ENCODE peak calls at places on chromosomes 11 and 22, in nine cellular contexts. R is GM20000, W is tibial artery, U is H9, K is ovary, I is cardiac muscle cell, V is omental fat pad, D is HFFc6, E is astrocyte of the spinal cord. Y is an unnamed sample.

GRCh38 chr22:24230911-24231656 is 13.8 kb downstream of the GGT5 start:
- DNase-seq in R (peak), W (peak), U (peak), K (no peak), I (no peak), V (no peak), D (no peak), E (no peak), Y (peak)

GRCh38 chr11:67160045-67160444 is 41.0 kb downstream of the KDM2A start:
- DNase-seq in R (no peak), W (no peak), U (no peak), K (no peak), I (no peak), V (no peak), D (no peak), E (no peak), Y (no peak)

GRCh38 chr11:26626346-26626745 is 54.3 kb upstream of the MUC15 start:
- DNase-seq in R (no peak), W (no peak), U (no peak), K (no peak), I (peak), V (no peak), D (no peak), E (peak), Y (no peak)

GRCh38 chr11:33701831-33702230 is 1.2 kb upstream of the C11orf91 start:
- DNase-seq in R (no peak), W (no peak), U (no peak), K (no peak), I (peak), V (no peak), D (peak), E (peak), Y (no peak)

GRCh38 chr11:74570266-74571061 is 21.9 kb upstream of the POLD3 start:
- DNase-seq in R (peak), W (no peak), U (peak), K (peak), I (peak), V (no peak), D (peak), E (peak), Y (peak)

GRCh38 chr11:36037031-36037430 is 93.2 kb downstream of the LDLRAD3 start:
- DNase-seq in R (no peak), W (no peak), U (no peak), K (peak), I (peak), V (no peak), D (peak), E (peak), Y (no peak)

GRCh38 chr22:30246962-30247376 is 410 bp upstream of the LIF start:
- DNase-seq in R (no peak), W (no peak), U (no peak), K (no peak), I (no peak), V (no peak), D (no peak), E (no peak), Y (no peak)

GRCh38 chr11:65853249-65853979 is 4.6 kb downstream of the CFL1 start:
- DNase-seq in R (no peak), W (peak), U (peak), K (no peak), I (no peak), V (no peak), D (no peak), E (no peak), Y (no peak)

GRCh38 chr11:134539285-134539684 is 127.2 kb upstream of the B3GAT1 start:
- DNase-seq in R (no peak), W (peak), U (no peak), K (no peak), I (no peak), V (no peak), D (no peak), E (no peak), Y (no peak)

GRCh38 chr11:10307022-10307410 is 2.1 kb downstream of the ADM start:
- DNase-seq in R (no peak), W (no peak), U (no peak), K (no peak), I (no peak), V (no peak), D (no peak), E (peak), Y (peak)

GRCh38 chr11:315051-315481 is 1.2 kb downstream of the IFITM1 start:
- DNase-seq in R (no peak), W (no peak), U (no peak), K (no peak), I (no peak), V (no peak), D (no peak), E (no peak), Y (no peak)

GRCh38 chr11:75200051-75200450 is 40.5 kb upstream of the TPBGL start:
- DNase-seq in R (no peak), W (peak), U (no peak), K (peak), I (no peak), V (no peak), D (no peak), E (no peak), Y (no peak)

GRCh38 chr22:23539135-23539838 is 40.8 kb downstream of the IGLL1 start:
- DNase-seq in R (peak), W (peak), U (peak), K (peak), I (peak), V (peak), D (peak), E (peak), Y (peak)

GRCh38 chr11:79466411-79466810 is 25.6 kb upstream of the TENM4 start:
- DNase-seq in R (no peak), W (no peak), U (no peak), K (no peak), I (peak), V (no peak), D (peak), E (peak), Y (no peak)

GRCh38 chr22:44158766-44159165 is 22.0 kb upstream of the PARVG start:
- DNase-seq in R (no peak), W (no peak), U (no peak), K (no peak), I (no peak), V (no peak), D (no peak), E (no peak), Y (no peak)

GRCh38 chr11:91104237-91104636 is 881.4 kb upstream of the CHORDC1 start:
- DNase-seq in R (no peak), W (no peak), U (no peak), K (no peak), I (peak), V (no peak), D (no peak), E (peak), Y (no peak)

GRCh38 chr22:37428649-37429586 is 1.6 kb upstream of the ELFN2 start:
- DNase-seq in R (peak), W (no peak), U (peak), K (no peak), I (peak), V (no peak), D (no peak), E (peak), Y (peak)

GRCh38 chr22:36191106-36191836 is 10.3 kb downstream of the APOL4 start:
- DNase-seq in R (no peak), W (peak), U (no peak), K (peak), I (peak), V (no peak), D (peak), E (peak), Y (no peak)

GRCh38 chr22:30873086-30873650 is 95.4 kb downstream of the MORC2 start:
- DNase-seq in R (no peak), W (peak), U (peak), K (no peak), I (no peak), V (no peak), D (no peak), E (no peak), Y (no peak)

GRCh38 chr11:22659783-22660182 is 6.6 kb upstream of the GAS2 start:
- DNase-seq in R (no peak), W (no peak), U (no peak), K (no peak), I (no peak), V (no peak), D (no peak), E (no peak), Y (no peak)

GRCh38 chr11:17244046-17244445 is 32.5 kb upstream of the NUCB2 start:
- DNase-seq in R (peak), W (no peak), U (no peak), K (no peak), I (no peak), V (no peak), D (no peak), E (no peak), Y (peak)

GRCh38 chr22:36327922-36328551 is 59.7 kb downstream of the MYH9 start:
- DNase-seq in R (no peak), W (peak), U (no peak), K (no peak), I (peak), V (no peak), D (no peak), E (peak), Y (no peak)

GRCh38 chr22:42270178-42270511 is 308 bp downstream of the TCF20 start:
- DNase-seq in R (no peak), W (no peak), U (no peak), K (no peak), I (no peak), V (no peak), D (no peak), E (no peak), Y (no peak)

GRCh38 chr11:1153951-1154487 is 3.7 kb upstream of the MUC5AC start:
- DNase-seq in R (peak), W (peak), U (peak), K (no peak), I (peak), V (peak), D (peak), E (peak), Y (no peak)

GRCh38 chr11:100776212-100776896 is 89.3 kb downstream of the ARHGAP42 start:
- DNase-seq in R (no peak), W (no peak), U (no peak), K (no peak), I (peak), V (no peak), D (peak), E (peak), Y (no peak)

GRCh38 chr11:66607126-66607834 is 9.2 kb upstream of the RBM14 start:
- DNase-seq in R (no peak), W (peak), U (no peak), K (peak), I (peak), V (peak), D (peak), E (peak), Y (no peak)

GRCh38 chr22:35455529-35455928 is 55.6 kb downstream of the MCM5 start:
- DNase-seq in R (no peak), W (no peak), U (no peak), K (no peak), I (no peak), V (no peak), D (no peak), E (no peak), Y (no peak)

GRCh38 chr11:58024601-58025091 is 965 bp downstream of the OR9Q1 start:
- DNase-seq in R (no peak), W (peak), U (no peak), K (no peak), I (peak), V (no peak), D (peak), E (peak), Y (no peak)

GRCh38 chr11:132621976-132622375 is 910.3 kb downstream of the OPCML start:
- DNase-seq in R (no peak), W (no peak), U (no peak), K (no peak), I (no peak), V (no peak), D (no peak), E (peak), Y (no peak)

DNA sequence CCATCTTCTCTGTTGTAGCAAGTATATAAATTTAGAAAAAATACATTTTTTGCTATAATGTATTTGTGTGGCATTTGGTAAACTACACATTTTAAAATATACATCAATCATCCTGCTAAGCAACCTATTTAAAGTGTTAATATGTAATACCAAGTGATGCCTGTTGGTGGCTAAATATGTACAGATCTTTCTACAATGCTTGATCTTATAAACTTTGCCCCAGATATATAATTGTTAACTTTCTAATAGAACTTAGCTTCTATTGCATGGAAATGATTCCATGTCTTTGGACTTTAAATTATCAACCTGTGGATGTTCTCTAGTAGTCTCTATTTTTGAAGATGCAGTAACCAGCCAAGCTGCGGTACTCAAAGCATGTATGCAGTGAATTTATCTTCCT is 1260.4 kb upstream of the RAG2 start:
- DNase-seq in R (no peak), W (no peak), U (no peak), K (no peak), I (peak), V (no peak), D (no peak), E (no peak), Y (no peak)
- TF ChIP-seq CTCF in R (no peak), W (no peak), U (peak), K (no peak), I (peak), V (no peak), D (peak), E (peak), Y (no peak)

GRCh38 chr22:48488611-48489456 is 1338.8 kb downstream of the BRD1 start:
- DNase-seq in R (no peak), W (peak), U (peak), K (no peak), I (no peak), V (no peak), D (no peak), E (no peak), Y (peak)

GRCh38 chr22:48491451-48491941 is 1336.2 kb downstream of the BRD1 start:
- DNase-seq in R (peak), W (peak), U (peak), K (no peak), I (no peak), V (no peak), D (no peak), E (no peak), Y (no peak)

GRCh38 chr22:48488149-48488551 is 1339.5 kb downstream of the BRD1 start:
- DNase-seq in R (no peak), W (peak), U (peak), K (no peak), I (no peak), V (no peak), D (no peak), E (no peak), Y (no peak)

GRCh38 chr22:48490513-48491411 is 1336.9 kb downstream of the BRD1 start:
- DNase-seq in R (peak), W (peak), U (peak), K (no peak), I (no peak), V (no peak), D (no peak), E (no peak), Y (peak)

DNA sequence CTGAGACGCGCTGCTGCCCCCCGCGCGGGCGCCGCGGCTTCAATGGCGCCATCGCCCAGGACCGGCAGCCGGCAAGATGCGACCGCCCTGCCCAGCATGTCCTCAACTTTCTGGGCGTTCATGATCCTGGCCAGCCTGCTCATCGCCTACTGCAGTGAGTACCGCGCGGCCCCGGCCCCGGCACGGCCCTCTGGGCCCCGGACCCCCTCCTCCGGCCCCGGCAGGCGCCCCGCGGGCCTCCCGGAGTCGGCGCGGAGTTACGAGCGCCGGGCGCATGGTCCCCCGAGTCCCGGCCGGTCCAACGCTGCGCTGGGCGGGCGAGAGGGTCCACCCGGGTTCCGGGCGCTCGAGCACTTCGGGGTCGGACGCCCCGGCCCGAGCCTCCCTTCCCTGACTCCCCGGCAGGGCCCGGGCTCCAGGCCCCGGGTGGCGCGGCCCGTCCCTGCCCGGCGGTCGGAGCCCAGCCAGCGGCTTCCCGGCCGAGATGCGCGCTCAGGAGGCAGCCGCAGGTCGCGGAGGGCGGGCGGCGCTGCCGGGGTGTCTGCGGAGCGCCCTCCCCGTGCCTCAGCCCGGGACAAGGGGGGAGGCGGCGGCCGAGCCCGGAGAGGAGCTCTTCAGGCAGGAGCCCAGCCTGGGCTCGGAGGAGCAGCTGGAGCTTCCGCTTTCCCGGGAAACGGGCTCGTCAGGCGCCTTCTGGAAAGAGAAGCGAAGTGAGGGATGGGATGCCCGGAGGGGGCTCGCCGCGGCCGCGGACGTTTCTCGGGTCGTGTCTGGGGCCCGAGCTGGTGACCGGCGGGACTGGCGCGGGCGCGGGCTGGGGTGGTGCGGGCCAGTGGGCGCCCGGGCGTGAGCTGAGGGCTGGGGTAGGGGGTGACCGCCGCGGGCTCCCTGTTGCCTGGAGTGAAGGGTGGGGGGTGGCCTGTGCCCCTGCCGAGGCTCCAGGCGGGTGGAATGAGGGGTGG is 1337.8 kb downstream of the BRD1 start:
- DNase-seq in R (peak), W (peak), U (peak), K (no peak), I (peak), V (no peak), D (no peak), E (peak), Y (no peak)
- TF ChIP-seq CTCF in R (no peak), W (no peak), U (no peak), K (no peak), I (no peak), V (no peak), D (no peak), E (no peak), Y (no peak)

GRCh38 chr11:8209208-8209807 is 40.5 kb upstream of the RIC3 start:
- DNase-seq in R (peak), W (no peak), U (peak), K (no peak), I (no peak), V (no peak), D (no peak), E (no peak), Y (no peak)
- TF ChIP-seq CTCF in R (peak), W (no peak), U (peak), K (no peak), I (peak), V (no peak), D (peak), E (peak), Y (peak)

DNA sequence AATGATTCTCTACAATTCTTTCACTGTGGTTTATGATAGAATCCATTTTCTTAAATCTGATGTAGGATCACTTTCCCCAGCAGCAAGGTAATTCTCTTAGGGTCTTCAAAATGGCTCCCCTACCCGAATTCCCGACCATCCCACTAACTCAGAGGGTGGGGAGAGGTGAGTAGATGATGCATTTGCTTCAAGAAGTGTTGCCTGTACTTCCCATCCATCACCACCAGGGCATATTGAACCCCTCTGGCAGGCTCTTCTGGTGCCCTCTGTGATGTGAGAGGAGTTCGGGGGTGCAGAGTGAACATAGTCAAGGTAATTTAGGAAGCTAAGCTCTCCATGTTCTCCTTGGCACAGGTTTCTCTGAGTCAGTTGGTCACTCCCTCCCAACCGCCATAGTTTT is 52.3 kb downstream of the ZNRF3 start:
- DNase-seq in R (no peak), W (no peak), U (no peak), K (no peak), I (no peak), V (no peak), D (no peak), E (no peak), Y (no peak)
- TF ChIP-seq CTCF in R (no peak), W (no peak), U (peak), K (no peak), I (peak), V (no peak), D (peak), E (peak), Y (no peak)

GRCh38 chr22:46366801-46367706 is 31.5 kb downstream of the TRMU start:
- DNase-seq in R (no peak), W (no peak), U (no peak), K (no peak), I (no peak), V (no peak), D (no peak), E (no peak), Y (no peak)
- TF ChIP-seq CTCF in R (no peak), W (no peak), U (no peak), K (no peak), I (no peak), V (no peak), D (no peak), E (no peak), Y (no peak)

DNA sequence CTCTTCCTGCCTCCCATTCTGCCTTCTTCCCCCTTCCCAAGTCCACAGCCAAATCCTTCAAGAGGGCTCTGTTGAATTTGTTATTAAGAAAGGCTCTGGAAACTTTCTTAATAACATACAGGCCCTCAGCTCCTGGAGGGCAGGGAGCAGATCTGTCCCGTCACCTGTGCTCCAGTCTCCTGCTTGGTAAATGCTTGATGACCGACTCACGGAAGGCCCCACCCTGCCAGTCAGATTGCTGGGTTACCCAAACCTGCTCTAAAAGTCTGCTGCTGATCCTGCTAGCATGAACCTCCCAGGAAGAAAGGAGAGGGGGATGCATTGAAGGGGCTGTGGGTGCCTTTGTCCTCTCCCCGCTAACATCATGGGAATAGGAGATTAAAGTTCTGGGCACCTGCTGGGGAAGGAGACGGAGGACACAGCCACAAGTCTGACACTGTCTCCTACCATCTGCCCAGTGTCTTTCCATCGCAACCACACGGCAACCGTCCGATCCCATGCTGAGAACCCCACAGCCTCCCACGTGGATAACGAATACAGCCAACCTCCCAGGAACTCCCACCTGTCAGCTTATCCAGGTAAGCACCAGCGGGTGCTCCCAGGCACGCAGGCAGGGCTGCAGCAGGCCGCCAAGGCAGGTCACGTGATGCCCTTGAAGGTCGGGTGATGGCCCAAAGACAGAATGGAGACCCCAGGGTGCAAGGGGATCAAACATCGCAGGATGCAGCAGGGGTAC is 22.5 kb downstream of the CD5 start:
- DNase-seq in R (no peak), W (no peak), U (no peak), K (no peak), I (no peak), V (no peak), D (no peak), E (no peak), Y (no peak)
- TF ChIP-seq CTCF in R (no peak), W (no peak), U (no peak), K (no peak), I (no peak), V (no peak), D (no peak), E (no peak), Y (no peak)

Y was measured in GM13977.